ENCODE peak calls at places on chromosomes 16 and 17, in seven cellular contexts. One of them, this sample, is unnamed.

GRCh38 chr17:66548158-66548557 is 245.7 kb downstream of the PRKCA start:
- DNase-seq in H9: no peak
- DNase-seq in trophoblast cell: no peak
- DNase-seq in H1: no peak
- DNase-seq in IMR-90: no peak
- DNase-seq in neuronal stem cell: no peak
- DNase-seq in mesenchymal stem cell: peak; percentile 40
- DNase-seq in this sample: peak; percentile 66

GRCh38 chr16:30977502-30977901 is 7.5 kb upstream of the HSD3B7 start:
- DNase-seq in trophoblast cell: no peak
- DNase-seq in mesenchymal stem cell: no peak
- DNase-seq in H1: peak; percentile 86
- DNase-seq in IMR-90: no peak
- DNase-seq in neuronal stem cell: no peak
- DNase-seq in H9: peak; percentile 71
- DNase-seq in this sample: peak; percentile 48

GRCh38 chr16:87416826-87417471 is 24.8 kb downstream of the MAP1LC3B start:
- DNase-seq in neuronal stem cell: no peak
- DNase-seq in IMR-90: peak; percentile 72
- DNase-seq in mesenchymal stem cell: peak; percentile 60
- DNase-seq in H9: no peak
- DNase-seq in H1: no peak
- DNase-seq in trophoblast cell: peak; percentile 56
- DNase-seq in this sample: no peak

GRCh38 chr16:25171390-25171789 is 45.4 kb upstream of the AQP8 start:
- DNase-seq in H1: no peak
- DNase-seq in neuronal stem cell: no peak
- DNase-seq in IMR-90: no peak
- DNase-seq in H9: no peak
- DNase-seq in mesenchymal stem cell: no peak
- DNase-seq in trophoblast cell: no peak
- DNase-seq in this sample: no peak

GRCh38 chr17:59027750-59028149 is 78.9 kb downstream of the TRIM37 start:
- DNase-seq in mesenchymal stem cell: peak; percentile 16
- DNase-seq in H9: no peak
- DNase-seq in IMR-90: no peak
- DNase-seq in H1: no peak
- DNase-seq in trophoblast cell: no peak
- DNase-seq in neuronal stem cell: no peak
- DNase-seq in this sample: no peak

GRCh38 chr17:910503-911194 is 68.9 kb downstream of the NXN start:
- DNase-seq in mesenchymal stem cell: no peak
- DNase-seq in H1: no peak
- DNase-seq in H9: no peak
- DNase-seq in IMR-90: no peak
- DNase-seq in trophoblast cell: no peak
- DNase-seq in neuronal stem cell: no peak
- DNase-seq in this sample: no peak

GRCh38 chr17:6471531-6472465 is 27.5 kb downstream of the PIMREG start:
- DNase-seq in H9: no peak
- DNase-seq in H1: no peak
- DNase-seq in IMR-90: peak; percentile 61
- DNase-seq in mesenchymal stem cell: peak; percentile 61
- DNase-seq in neuronal stem cell: peak; percentile 59
- DNase-seq in trophoblast cell: no peak
- DNase-seq in this sample: peak; percentile 66

GRCh38 chr17:6603746-6604325 is 36.7 kb downstream of the KIAA0753 start:
- DNase-seq in H1: no peak
- DNase-seq in mesenchymal stem cell: no peak
- DNase-seq in trophoblast cell: no peak
- DNase-seq in IMR-90: peak; percentile 30
- DNase-seq in neuronal stem cell: no peak
- DNase-seq in H9: no peak
- DNase-seq in this sample: no peak

GRCh38 chr17:13460646-13461045 is 141.1 kb downstream of the HS3ST3A1 start:
- DNase-seq in IMR-90: peak; percentile 11
- DNase-seq in trophoblast cell: no peak
- DNase-seq in H9: no peak
- DNase-seq in neuronal stem cell: no peak
- DNase-seq in mesenchymal stem cell: no peak
- DNase-seq in H1: no peak
- DNase-seq in this sample: no peak

GRCh38 chr17:49597438-49597837 is 21.8 kb downstream of the NXPH3 start:
- DNase-seq in mesenchymal stem cell: no peak
- DNase-seq in H9: no peak
- DNase-seq in IMR-90: no peak
- DNase-seq in H1: no peak
- DNase-seq in neuronal stem cell: no peak
- DNase-seq in trophoblast cell: no peak
- DNase-seq in this sample: no peak

GRCh38 chr17:16934836-16935235 is 37.1 kb downstream of the TNFRSF13B start:
- DNase-seq in trophoblast cell: no peak
- DNase-seq in mesenchymal stem cell: no peak
- DNase-seq in neuronal stem cell: no peak
- DNase-seq in H9: peak; percentile 26
- DNase-seq in H1: no peak
- DNase-seq in IMR-90: no peak
- DNase-seq in this sample: no peak

GRCh38 chr17:73393962-73394361 is 82.2 kb upstream of the CDC42EP4 start:
- DNase-seq in trophoblast cell: no peak
- DNase-seq in mesenchymal stem cell: peak; percentile 35
- DNase-seq in IMR-90: peak; percentile 13
- DNase-seq in H9: peak; percentile 55
- DNase-seq in neuronal stem cell: no peak
- DNase-seq in H1: no peak
- DNase-seq in this sample: peak; percentile 58

GRCh38 chr16:57533618-57534336 is 2.6 kb downstream of the CCDC102A start:
- DNase-seq in neuronal stem cell: no peak
- DNase-seq in H1: peak; percentile 43
- DNase-seq in IMR-90: no peak
- DNase-seq in trophoblast cell: no peak
- DNase-seq in mesenchymal stem cell: no peak
- DNase-seq in H9: peak; percentile 25
- DNase-seq in this sample: no peak

GRCh38 chr16:9408297-9408696 is 316.9 kb downstream of the HAPSTR1 start:
- DNase-seq in H1: no peak
- DNase-seq in trophoblast cell: no peak
- DNase-seq in mesenchymal stem cell: no peak
- DNase-seq in neuronal stem cell: no peak
- DNase-seq in IMR-90: no peak
- DNase-seq in H9: no peak
- DNase-seq in this sample: no peak
- H2BK120ac ChIP-seq in H1: no peak overlapping the region
- H2BK120ac ChIP-seq in trophoblast cell: no peak overlapping the region
- H2BK120ac ChIP-seq in mesenchymal stem cell: no peak overlapping the region
- H2BK120ac ChIP-seq in neuronal stem cell: no peak overlapping the region
- H2BK120ac ChIP-seq in IMR-90: no peak overlapping the region
- H2BK120ac ChIP-seq in H9: no peak overlapping the region
- H2BK120ac ChIP-seq in this sample: no peak overlapping the region

DNA sequence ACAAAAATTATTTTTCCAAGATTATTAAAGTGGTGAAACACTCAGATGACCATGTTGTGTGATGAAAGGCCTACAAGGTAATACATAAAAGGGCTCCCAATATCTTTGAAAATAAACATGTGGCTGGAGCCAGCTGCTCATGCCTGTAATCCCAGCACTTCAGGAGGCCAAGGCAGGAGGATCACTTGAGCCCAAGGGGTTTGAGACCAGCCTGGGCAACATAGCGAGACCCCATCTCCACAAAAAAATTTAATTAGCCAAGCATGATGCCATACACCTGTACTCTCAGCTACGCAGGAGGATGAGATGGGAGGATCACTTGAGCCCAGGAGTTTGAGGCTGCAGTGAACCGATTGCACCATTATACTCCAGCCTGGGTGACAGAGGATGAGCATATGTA is 26.8 kb downstream of the SIAH1 start:
- DNase-seq in IMR-90: no peak
- DNase-seq in neuronal stem cell: no peak
- DNase-seq in H9: no peak
- DNase-seq in trophoblast cell: no peak
- DNase-seq in H1: no peak
- DNase-seq in mesenchymal stem cell: no peak
- DNase-seq in this sample: no peak
- H2BK5ac ChIP-seq in IMR-90: no peak overlapping the region
- H2BK5ac ChIP-seq in neuronal stem cell: no peak overlapping the region
- H2BK5ac ChIP-seq in H9: no peak overlapping the region
- H2BK5ac ChIP-seq in trophoblast cell: no peak overlapping the region
- H2BK5ac ChIP-seq in H1: no peak overlapping the region
- H2BK5ac ChIP-seq in mesenchymal stem cell: no peak overlapping the region
- H2BK5ac ChIP-seq in this sample: no peak overlapping the region

GRCh38 chr16:50992366-50993032 is 158.6 kb downstream of the SALL1 start:
- DNase-seq in trophoblast cell: no peak
- DNase-seq in H1: no peak
- DNase-seq in H9: no peak
- DNase-seq in neuronal stem cell: no peak
- DNase-seq in mesenchymal stem cell: no peak
- DNase-seq in IMR-90: no peak
- DNase-seq in this sample: no peak

GRCh38 chr16:50989047-50989446 is 162.0 kb downstream of the SALL1 start:
- DNase-seq in H1: no peak
- DNase-seq in trophoblast cell: no peak
- DNase-seq in IMR-90: no peak
- DNase-seq in H9: no peak
- DNase-seq in mesenchymal stem cell: no peak
- DNase-seq in neuronal stem cell: no peak
- DNase-seq in this sample: no peak

GRCh38 chr16:50988441-50988840 is 162.6 kb downstream of the SALL1 start:
- DNase-seq in neuronal stem cell: no peak
- DNase-seq in H1: no peak
- DNase-seq in IMR-90: no peak
- DNase-seq in trophoblast cell: no peak
- DNase-seq in mesenchymal stem cell: no peak
- DNase-seq in H9: no peak
- DNase-seq in this sample: no peak

GRCh38 chr16:50991436-50991835 is 159.6 kb downstream of the SALL1 start:
- DNase-seq in H1: no peak
- DNase-seq in H9: no peak
- DNase-seq in mesenchymal stem cell: no peak
- DNase-seq in neuronal stem cell: no peak
- DNase-seq in trophoblast cell: no peak
- DNase-seq in IMR-90: no peak
- DNase-seq in this sample: no peak

GRCh38 chr16:50991006-50991405 is 160.1 kb downstream of the SALL1 start:
- DNase-seq in neuronal stem cell: no peak
- DNase-seq in H1: no peak
- DNase-seq in H9: no peak
- DNase-seq in trophoblast cell: no peak
- DNase-seq in IMR-90: no peak
- DNase-seq in mesenchymal stem cell: no peak
- DNase-seq in this sample: no peak
- H2BK120ac ChIP-seq in neuronal stem cell: no peak overlapping the region
- H2BK120ac ChIP-seq in H1: no peak overlapping the region
- H2BK120ac ChIP-seq in H9: no peak overlapping the region
- H2BK120ac ChIP-seq in trophoblast cell: no peak overlapping the region
- H2BK120ac ChIP-seq in IMR-90: no peak overlapping the region
- H2BK120ac ChIP-seq in mesenchymal stem cell: no peak overlapping the region
- H2BK120ac ChIP-seq in this sample: no peak overlapping the region

GRCh38 chr17:44948315-44948795 is 782 bp upstream of the KIF18B start:
- DNase-seq in H1: no peak
- DNase-seq in mesenchymal stem cell: no peak
- DNase-seq in IMR-90: no peak
- DNase-seq in H9: no peak
- DNase-seq in neuronal stem cell: no peak
- DNase-seq in trophoblast cell: no peak
- DNase-seq in this sample: no peak
- H2BK5ac ChIP-seq in H1: no peak overlapping the region
- H2BK5ac ChIP-seq in mesenchymal stem cell: no peak overlapping the region
- H2BK5ac ChIP-seq in IMR-90: peak overlapping the region; percentile 82
- H2BK5ac ChIP-seq in H9: no peak overlapping the region
- H2BK5ac ChIP-seq in neuronal stem cell: no peak overlapping the region
- H2BK5ac ChIP-seq in trophoblast cell: no peak overlapping the region
- H2BK5ac ChIP-seq in this sample: no peak overlapping the region

GRCh38 chr16:84595052-84595481 is 22.8 kb downstream of the COTL1 start:
- DNase-seq in mesenchymal stem cell: no peak
- DNase-seq in trophoblast cell: no peak
- DNase-seq in IMR-90: no peak
- DNase-seq in H9: peak; percentile 22
- DNase-seq in neuronal stem cell: no peak
- DNase-seq in H1: no peak
- DNase-seq in this sample: no peak

GRCh38 chr16:84596161-84596560 is 21.7 kb downstream of the COTL1 start:
- DNase-seq in H9: no peak
- DNase-seq in H1: no peak
- DNase-seq in neuronal stem cell: no peak
- DNase-seq in mesenchymal stem cell: no peak
- DNase-seq in trophoblast cell: no peak
- DNase-seq in IMR-90: no peak
- DNase-seq in this sample: no peak

GRCh38 chr16:84597518-84598390 is 20.1 kb downstream of the COTL1 start:
- DNase-seq in IMR-90: no peak
- DNase-seq in mesenchymal stem cell: no peak
- DNase-seq in H1: no peak
- DNase-seq in neuronal stem cell: no peak
- DNase-seq in H9: no peak
- DNase-seq in trophoblast cell: no peak
- DNase-seq in this sample: no peak

GRCh38 chr16:84598391-84598750 is 19.5 kb downstream of the COTL1 start:
- DNase-seq in H9: no peak
- DNase-seq in mesenchymal stem cell: no peak
- DNase-seq in neuronal stem cell: no peak
- DNase-seq in trophoblast cell: no peak
- DNase-seq in IMR-90: no peak
- DNase-seq in H1: no peak
- DNase-seq in this sample: no peak

DNA sequence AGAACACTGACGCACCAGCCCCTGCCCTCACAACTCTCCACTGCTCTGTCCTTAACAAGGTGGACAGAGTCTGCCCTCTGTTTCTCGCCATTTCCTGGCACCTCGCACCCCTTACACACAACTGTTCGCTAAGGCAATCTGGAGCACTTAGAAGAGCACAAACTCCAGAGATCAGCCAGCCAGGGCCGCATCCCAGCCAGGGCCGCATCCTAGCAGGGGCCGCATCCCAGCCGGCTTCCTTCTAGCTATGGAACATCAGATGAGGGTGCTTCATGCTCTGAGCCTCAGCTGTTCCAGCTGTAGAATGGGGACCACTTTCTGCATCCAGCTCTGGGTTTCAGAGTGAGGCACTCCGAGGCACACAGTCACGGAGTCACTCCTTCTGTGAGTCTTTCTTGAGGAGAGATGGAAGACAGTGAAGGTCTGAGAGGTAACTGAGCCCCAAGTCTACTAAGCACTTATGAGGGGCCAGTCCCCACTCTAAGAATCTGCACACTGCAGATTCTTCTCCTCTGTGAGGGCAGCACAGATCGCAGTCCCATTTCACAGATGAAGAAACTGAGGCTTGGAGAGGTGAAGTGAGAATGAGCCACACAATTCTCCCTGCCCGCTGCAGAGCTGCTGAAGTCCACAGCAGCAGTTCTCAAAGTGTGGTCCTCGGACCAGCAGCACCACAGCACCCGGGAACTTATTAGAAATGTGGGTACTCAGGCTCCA is 20.9 kb downstream of the COTL1 start:
- DNase-seq in neuronal stem cell: no peak
- DNase-seq in trophoblast cell: no peak
- DNase-seq in H9: no peak
- DNase-seq in IMR-90: no peak
- DNase-seq in H1: no peak
- DNase-seq in mesenchymal stem cell: no peak
- DNase-seq in this sample: no peak
- H2BK120ac ChIP-seq in neuronal stem cell: no peak overlapping the region
- H2BK120ac ChIP-seq in trophoblast cell: no peak overlapping the region
- H2BK120ac ChIP-seq in H9: no peak overlapping the region
- H2BK120ac ChIP-seq in IMR-90: no peak overlapping the region
- H2BK120ac ChIP-seq in H1: no peak overlapping the region
- H2BK120ac ChIP-seq in mesenchymal stem cell: no peak overlapping the region
- H2BK120ac ChIP-seq in this sample: no peak overlapping the region

This sample was measured in mesendoderm.